ENCODE peak calls at places on chromosome 15, in five cellular contexts. X, T, Q, J and Z are unnamed samples. For H3K4me1 and H3K9me3, the result is how much of the 10 kb centered on the place peaks cover.

GRCh38 chr15:63990449-63990848 is 55.8 kb downstream of the DAPK2 start:
- DNase-seq in Q (no peak), J (no peak), X (no peak), T (no peak), Z (no peak)

GRCh38 chr15:96860746-96861145 is 530.2 kb downstream of the NR2F2 start:
- DNase-seq in J (no peak), T (no peak), Q (no peak), X (no peak), Z (no peak)

GRCh38 chr15:38883987-38884386 is 319.4 kb upstream of the RASGRP1 start:
- DNase-seq in Q (no peak), X (no peak), T (no peak), J (peak), Z (peak)

GRCh38 chr15:66655997-66656396 is 46.0 kb upstream of the SMAD6 start:
- DNase-seq in Q (no peak), T (no peak), J (no peak), X (no peak), Z (no peak)

GRCh38 chr15:36863551-36863950 is 236.8 kb downstream of the MEIS2 start:
- DNase-seq in J (no peak), X (no peak), Q (no peak), T (no peak), Z (no peak)

GRCh38 chr15:64461577-64462162 is 1.3 kb downstream of the ZNF609 start:
- DNase-seq in T (peak), Q (no peak), X (peak), J (peak), Z (peak)

GRCh38 chr15:84023636-84024035 is 211.9 kb upstream of the GOLGA6L4 start:
- DNase-seq in Q (no peak), T (peak), X (peak), J (peak), Z (no peak)

GRCh38 chr15:96893159-96893906 is 562.8 kb downstream of the NR2F2 start:
- DNase-seq in T (no peak), X (peak), J (no peak), Q (no peak), Z (no peak)

GRCh38 chr15:64947211-64947610 is 35.5 kb downstream of the ANKDD1A start:
- DNase-seq in Q (no peak), X (no peak), T (no peak), J (no peak), Z (no peak)

GRCh38 chr15:43912991-43913927 is 86.5 kb downstream of the WDR76 start:
- DNase-seq in Q (no peak), J (peak), X (peak), T (peak), Z (peak)

GRCh38 chr15:89333011-89333860 is 1.4 kb downstream of the POLG start:
- DNase-seq in Q (no peak), J (no peak), T (no peak), X (no peak), Z (no peak)

DNA sequence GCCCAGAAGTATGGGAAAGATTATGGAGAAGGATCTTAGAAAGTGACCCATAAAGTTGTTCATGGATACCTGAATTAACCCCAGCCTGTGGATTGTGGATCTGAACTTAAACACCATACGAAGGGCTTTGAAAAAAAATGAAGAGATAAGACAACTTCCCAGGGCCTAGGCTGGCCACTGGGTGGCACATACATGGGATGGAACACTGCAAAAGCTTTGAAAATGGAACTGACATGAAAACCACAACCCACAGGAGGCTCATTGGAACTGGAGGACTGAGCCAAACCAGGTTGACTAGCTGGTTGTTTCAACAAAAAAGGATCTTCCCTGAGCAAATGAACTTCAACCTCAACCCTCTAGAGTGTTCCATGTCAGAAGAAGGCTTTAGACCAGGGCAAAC is 34.5 kb downstream of the FMN1 start:
- DNase-seq in Q (no peak), J (peak), T (no peak), X (no peak), Z (no peak)
- H3K4me1 ChIP-seq in Q (under half), J (under half), T (under half), X (under half), Z (under half)

DNA sequence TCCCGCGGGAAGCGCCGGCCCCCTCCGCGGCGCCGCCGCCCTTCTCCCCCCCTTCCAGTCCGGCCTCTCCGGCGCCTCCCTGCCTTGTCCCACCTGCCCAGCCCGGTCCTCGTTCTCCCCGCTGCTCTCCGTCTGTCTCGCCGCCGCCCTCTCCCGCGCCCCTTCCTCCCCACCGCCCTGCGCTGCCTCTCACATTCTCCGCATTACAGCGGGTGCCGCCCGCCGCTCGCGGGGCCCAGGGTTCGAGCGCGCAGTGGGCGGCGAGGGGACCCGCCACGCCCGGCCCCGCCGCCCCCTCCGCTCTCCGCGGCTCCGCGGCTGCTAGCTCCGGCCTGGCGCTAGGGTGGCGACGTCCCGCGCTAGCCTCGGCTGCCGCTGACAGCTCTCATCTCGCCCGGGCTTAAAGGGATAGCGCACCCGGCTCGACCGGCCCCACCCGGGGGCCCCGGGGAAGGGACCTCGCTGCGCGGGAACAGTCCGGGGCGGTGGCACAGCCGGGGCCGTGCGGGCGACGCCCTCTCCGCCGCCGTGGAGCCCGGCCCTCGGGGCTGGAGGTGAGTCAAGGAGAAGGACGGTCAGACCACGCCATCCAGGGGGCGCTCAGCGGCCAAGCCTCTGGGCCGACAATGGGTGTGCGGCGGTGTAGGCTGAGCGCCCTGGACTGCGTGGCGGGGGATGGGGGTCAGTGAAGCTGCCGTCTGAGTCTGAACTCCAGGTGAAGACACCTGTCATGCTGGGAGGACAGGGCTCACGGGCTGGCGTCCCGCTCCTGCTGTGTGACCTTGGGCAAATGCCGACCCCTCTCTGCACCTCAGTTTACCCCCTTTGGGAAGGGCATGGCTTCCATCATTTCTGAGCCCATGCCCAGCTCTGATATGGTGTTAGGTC is 187.4 kb upstream of the LINGO1 start:
- DNase-seq in Q (no peak), X (peak), T (peak), J (peak), Z (no peak)
- TF ChIP-seq CTCF in Q (no peak), X (peak), T (no peak), J (peak), Z (no peak)

DNA sequence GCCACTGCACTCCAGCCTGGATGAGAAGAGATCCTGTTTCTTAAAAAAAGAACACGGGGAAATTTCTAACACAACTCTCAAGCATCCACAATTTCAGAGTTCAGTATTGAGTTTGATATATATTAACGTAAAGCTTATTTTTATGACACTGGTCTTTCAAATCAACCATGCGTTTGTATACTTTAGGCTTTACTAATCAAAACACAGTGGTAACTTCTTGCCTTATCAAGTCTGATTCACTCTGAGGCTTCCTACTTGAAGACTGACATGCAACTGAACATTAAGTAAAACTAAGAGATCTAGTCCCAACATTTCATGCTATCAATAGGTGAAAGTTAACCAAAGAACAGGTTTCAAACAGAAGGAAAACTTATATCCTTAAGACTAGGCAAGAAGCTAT is 46.7 kb downstream of the PRTG start:
- DNase-seq in Q (no peak), J (no peak), X (no peak), T (no peak), Z (peak)
- H3K9me3 ChIP-seq in Q (under half), J (under half), X (under half), T (under half), Z (under half)

GRCh38 chr15:51349156-51349844 is 7.8 kb downstream of the GLDN start:
- DNase-seq in J (no peak), X (no peak), T (peak), Q (no peak), Z (no peak)
- H3K4me1 ChIP-seq in J (under half), X (under half), T (under half), Q (under half), Z (under half)

DNA sequence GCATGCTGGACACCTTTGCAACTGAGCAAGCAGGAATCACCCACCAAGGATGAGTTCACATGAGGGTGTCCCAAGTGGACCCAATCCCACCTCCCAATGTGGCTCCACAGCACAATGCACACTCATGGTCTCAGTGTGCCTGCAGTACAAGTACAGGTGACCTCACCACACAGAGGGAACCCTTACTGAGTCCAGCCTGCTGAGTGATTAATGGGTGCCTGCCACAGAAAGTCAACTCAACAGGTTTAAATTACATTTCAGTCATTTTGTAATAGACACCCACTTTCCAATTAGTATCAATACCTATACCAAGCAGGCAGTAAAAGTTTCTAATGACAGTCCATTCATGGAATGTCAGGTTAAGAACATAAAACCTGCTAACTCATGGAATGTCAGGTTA is 59.5 kb downstream of the HERC2 start:
- DNase-seq in J (no peak), T (no peak), X (no peak), Q (no peak), Z (no peak)
- TF ChIP-seq CTCF in J (no peak), T (no peak), X (no peak), Q (no peak), Z (no peak)

GRCh38 chr15:87777054-87777498 is 479.5 kb downstream of the NTRK3 start:
- DNase-seq in J (no peak), T (no peak), X (no peak), Q (no peak), Z (peak)

GRCh38 chr15:87779746-87780145 is 476.8 kb downstream of the NTRK3 start:
- DNase-seq in J (no peak), X (no peak), T (no peak), Q (no peak), Z (no peak)

GRCh38 chr15:87781959-87782625 is 474.4 kb downstream of the NTRK3 start:
- DNase-seq in X (no peak), J (no peak), T (no peak), Q (no peak), Z (no peak)

DNA sequence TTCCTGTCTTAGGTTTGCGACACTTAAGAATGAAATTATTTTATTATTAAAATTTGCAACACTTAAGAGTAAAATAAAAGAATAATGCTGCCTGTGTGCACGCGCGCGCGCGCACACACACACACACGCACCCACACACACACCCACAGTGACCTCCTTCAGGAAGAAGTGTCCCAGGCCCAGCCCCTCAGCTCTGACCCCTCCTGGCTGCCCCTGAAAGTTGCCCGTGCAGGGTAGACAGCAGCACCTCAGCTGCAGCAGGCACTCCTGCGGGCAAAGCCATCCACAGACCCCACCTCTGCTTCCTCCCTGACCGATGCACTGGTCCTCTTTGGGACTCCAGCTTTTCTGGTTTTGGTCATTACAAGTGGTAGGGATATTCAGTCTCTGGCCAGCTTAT is 478.2 kb downstream of the NTRK3 start:
- DNase-seq in X (no peak), T (no peak), J (no peak), Q (no peak), Z (no peak)
- H3K9me3 ChIP-seq in X (under half), T (under half), J (under half), Q (under half), Z (under half)

DNA sequence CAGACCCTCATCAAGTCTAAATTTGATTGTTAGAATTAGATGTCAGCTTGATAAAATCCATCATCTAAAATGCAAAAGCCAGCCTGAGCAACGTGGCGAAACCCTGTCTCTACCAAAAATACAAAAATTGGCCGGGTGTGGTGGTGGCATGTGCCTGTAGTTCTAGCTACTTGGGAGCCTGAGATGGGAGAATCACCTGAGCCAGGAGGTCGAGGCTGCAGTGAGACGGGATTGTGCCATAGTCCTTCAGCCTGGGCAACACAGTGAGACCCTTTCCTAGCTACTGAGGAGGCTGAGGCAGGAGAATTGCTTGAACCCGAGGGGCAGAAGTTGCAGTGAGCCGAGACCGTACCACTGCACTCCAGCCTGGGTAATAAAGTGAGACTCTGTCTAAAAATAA is 69.5 kb downstream of the MYO1E start:
- DNase-seq in X (no peak), T (no peak), J (no peak), Q (no peak), Z (no peak)
- H3K4me1 ChIP-seq in X (under half), T (under half), J (under half), Q (under half), Z (half or more)

GRCh38 chr15:68578175-68578959 is 426 bp upstream of the CORO2B start:
- DNase-seq in T (peak), Q (peak), J (peak), X (peak), Z (peak)
- TF ChIP-seq CTCF in T (peak), Q (peak), J (peak), X (peak), Z (peak)

GRCh38 chr15:56225520-56225919 is 18.2 kb downstream of the RFX7 start:
- DNase-seq in J (no peak), Q (no peak), X (no peak), T (no peak), Z (no peak)

GRCh38 chr15:56227315-56227714 is 16.4 kb downstream of the RFX7 start:
- DNase-seq in X (no peak), T (no peak), J (no peak), Q (no peak), Z (no peak)

GRCh38 chr15:56228854-56229253 is 14.8 kb downstream of the RFX7 start:
- DNase-seq in T (no peak), Q (no peak), J (no peak), X (no peak), Z (no peak)

GRCh38 chr15:56228352-56228751 is 15.3 kb downstream of the RFX7 start:
- DNase-seq in J (no peak), X (no peak), T (no peak), Q (no peak), Z (no peak)

DNA sequence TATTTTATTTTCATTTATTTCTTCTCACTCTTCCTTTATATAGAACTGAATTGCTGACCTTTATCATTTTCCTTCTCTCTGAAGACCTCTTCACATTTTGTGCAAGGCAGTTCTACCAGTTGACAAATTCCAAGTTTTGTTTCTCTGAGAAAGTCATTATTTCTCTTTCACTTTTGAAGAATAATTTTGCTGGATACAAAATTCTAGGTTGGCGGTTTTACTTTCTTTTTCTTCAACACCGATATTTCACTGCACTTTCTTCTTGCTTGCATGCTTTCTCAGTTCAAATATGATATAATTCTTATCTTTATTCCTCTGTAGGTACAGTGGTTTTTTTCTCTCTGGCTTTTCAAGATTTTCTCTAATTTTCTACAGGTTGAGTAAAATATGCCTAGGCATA is 15.9 kb downstream of the RFX7 start:
- DNase-seq in T (no peak), X (no peak), Q (no peak), J (no peak), Z (no peak)
- H3K9me3 ChIP-seq in T (under half), X (under half), Q (under half), J (under half), Z (under half)

DNA sequence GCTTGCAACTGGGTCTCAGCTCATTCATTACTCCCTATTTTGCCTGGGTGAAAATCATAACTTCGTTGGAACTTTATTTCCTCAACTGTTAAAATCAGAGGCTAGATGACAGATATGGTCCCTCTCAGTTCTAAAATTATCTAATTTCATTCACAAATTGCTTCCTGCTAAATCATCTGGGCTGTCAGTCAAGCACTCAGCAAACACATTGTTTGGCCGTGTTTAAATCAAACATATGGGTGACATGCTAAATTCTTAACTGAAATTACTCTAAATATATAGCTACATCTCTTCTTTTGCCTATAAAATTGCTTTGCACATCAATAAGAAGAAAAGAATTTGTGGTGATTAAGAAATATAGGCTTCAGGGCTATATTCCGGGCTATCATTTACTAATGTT is 111.6 kb downstream of the CYP19A1 start:
- DNase-seq in X (no peak), Q (no peak), T (no peak), J (no peak), Z (no peak)
- H3K4me1 ChIP-seq in X (under half), Q (under half), T (under half), J (under half), Z (under half)